ENCODE peak calls at places on chromosomes 3 and 15, in eight cellular contexts. One of them, this sample, is unnamed.

GRCh38 chr3:104066658-104067057 is 1300.1 kb upstream of the ALCAM start:
- DNase-seq in brain microvascular endothelial cell: peak
- DNase-seq in dorsolateral prefrontal cortex: no peak
- DNase-seq in left lung: no peak
- DNase-seq in psoas muscle: no peak
- DNase-seq in breast epithelium: no peak
- DNase-seq in HFFc6: no peak
- DNase-seq in astrocyte of the spinal cord: peak
- DNase-seq in this sample: no peak

GRCh38 chr3:111081008-111081545 is 9.5 kb downstream of the NECTIN3 start:
- DNase-seq in brain microvascular endothelial cell: no peak
- DNase-seq in dorsolateral prefrontal cortex: no peak
- DNase-seq in left lung: no peak
- DNase-seq in psoas muscle: no peak
- DNase-seq in breast epithelium: no peak
- DNase-seq in HFFc6: peak
- DNase-seq in astrocyte of the spinal cord: no peak
- DNase-seq in this sample: no peak

GRCh38 chr3:45236964-45237363 is 10.9 kb upstream of the TMEM158 start:
- DNase-seq in brain microvascular endothelial cell: no peak
- DNase-seq in dorsolateral prefrontal cortex: no peak
- DNase-seq in left lung: no peak
- DNase-seq in psoas muscle: no peak
- DNase-seq in breast epithelium: no peak
- DNase-seq in HFFc6: no peak
- DNase-seq in astrocyte of the spinal cord: no peak
- DNase-seq in this sample: no peak

GRCh38 chr3:168876346-168877035 is 780.8 kb upstream of the GOLIM4 start:
- DNase-seq in brain microvascular endothelial cell: no peak
- DNase-seq in dorsolateral prefrontal cortex: no peak
- DNase-seq in left lung: no peak
- DNase-seq in psoas muscle: no peak
- DNase-seq in breast epithelium: no peak
- DNase-seq in HFFc6: no peak
- DNase-seq in astrocyte of the spinal cord: no peak
- DNase-seq in this sample: no peak

GRCh38 chr15:49458145-49458544 is 35.1 kb downstream of the FGF7 start:
- DNase-seq in brain microvascular endothelial cell: no peak
- DNase-seq in dorsolateral prefrontal cortex: no peak
- DNase-seq in left lung: no peak
- DNase-seq in psoas muscle: no peak
- DNase-seq in breast epithelium: no peak
- DNase-seq in HFFc6: peak
- DNase-seq in astrocyte of the spinal cord: no peak
- DNase-seq in this sample: no peak

GRCh38 chr3:141412936-141413354 is 44.6 kb downstream of the ZBTB38 start:
- DNase-seq in brain microvascular endothelial cell: no peak
- DNase-seq in dorsolateral prefrontal cortex: peak
- DNase-seq in left lung: peak
- DNase-seq in psoas muscle: peak
- DNase-seq in breast epithelium: peak
- DNase-seq in HFFc6: peak
- DNase-seq in astrocyte of the spinal cord: peak
- DNase-seq in this sample: no peak

GRCh38 chr3:160677459-160677901 is 520 bp downstream of the ARL14 start:
- DNase-seq in brain microvascular endothelial cell: peak
- DNase-seq in dorsolateral prefrontal cortex: no peak
- DNase-seq in left lung: no peak
- DNase-seq in psoas muscle: no peak
- DNase-seq in breast epithelium: no peak
- DNase-seq in HFFc6: peak
- DNase-seq in astrocyte of the spinal cord: peak
- DNase-seq in this sample: no peak

GRCh38 chr15:58487041-58487723 is 55.4 kb downstream of the LIPC start:
- DNase-seq in brain microvascular endothelial cell: no peak
- DNase-seq in dorsolateral prefrontal cortex: no peak
- DNase-seq in left lung: no peak
- DNase-seq in psoas muscle: no peak
- DNase-seq in breast epithelium: no peak
- DNase-seq in HFFc6: no peak
- DNase-seq in astrocyte of the spinal cord: no peak
- DNase-seq in this sample: no peak

GRCh38 chr3:181919375-181919774 is 207.7 kb downstream of the SOX2 start:
- DNase-seq in brain microvascular endothelial cell: no peak
- DNase-seq in dorsolateral prefrontal cortex: no peak
- DNase-seq in left lung: no peak
- DNase-seq in psoas muscle: no peak
- DNase-seq in breast epithelium: no peak
- DNase-seq in HFFc6: no peak
- DNase-seq in astrocyte of the spinal cord: no peak
- DNase-seq in this sample: no peak

GRCh38 chr15:39462691-39463090 is 118.2 kb upstream of the THBS1 start:
- DNase-seq in brain microvascular endothelial cell: peak
- DNase-seq in dorsolateral prefrontal cortex: no peak
- DNase-seq in left lung: no peak
- DNase-seq in psoas muscle: no peak
- DNase-seq in breast epithelium: no peak
- DNase-seq in HFFc6: no peak
- DNase-seq in astrocyte of the spinal cord: peak
- DNase-seq in this sample: no peak

GRCh38 chr3:64267774-64268604 is 42.7 kb upstream of the PRICKLE2 start:
- DNase-seq in brain microvascular endothelial cell: peak
- DNase-seq in dorsolateral prefrontal cortex: peak
- DNase-seq in left lung: peak
- DNase-seq in psoas muscle: peak
- DNase-seq in breast epithelium: no peak
- DNase-seq in HFFc6: peak
- DNase-seq in astrocyte of the spinal cord: peak
- DNase-seq in this sample: no peak

GRCh38 chr3:14725564-14726420 is 50.9 kb downstream of the C3orf20 start:
- DNase-seq in brain microvascular endothelial cell: no peak
- DNase-seq in dorsolateral prefrontal cortex: no peak
- DNase-seq in left lung: peak
- DNase-seq in psoas muscle: peak
- DNase-seq in breast epithelium: no peak
- DNase-seq in HFFc6: no peak
- DNase-seq in astrocyte of the spinal cord: no peak
- DNase-seq in this sample: no peak

GRCh38 chr15:67421105-67421504 is 99.8 kb upstream of the C15orf61 start:
- DNase-seq in brain microvascular endothelial cell: no peak
- DNase-seq in dorsolateral prefrontal cortex: no peak
- DNase-seq in left lung: no peak
- DNase-seq in psoas muscle: no peak
- DNase-seq in breast epithelium: no peak
- DNase-seq in HFFc6: no peak
- DNase-seq in astrocyte of the spinal cord: no peak
- DNase-seq in this sample: no peak

GRCh38 chr3:139198186-139198585 is 145.6 kb upstream of the MRPS22 start:
- DNase-seq in brain microvascular endothelial cell: no peak
- DNase-seq in dorsolateral prefrontal cortex: no peak
- DNase-seq in left lung: no peak
- DNase-seq in psoas muscle: no peak
- DNase-seq in breast epithelium: no peak
- DNase-seq in HFFc6: no peak
- DNase-seq in astrocyte of the spinal cord: no peak
- DNase-seq in this sample: no peak

GRCh38 chr15:40328711-40329240 is 5.3 kb downstream of the INAFM2 start:
- DNase-seq in brain microvascular endothelial cell: no peak
- DNase-seq in dorsolateral prefrontal cortex: no peak
- DNase-seq in left lung: no peak
- DNase-seq in psoas muscle: no peak
- DNase-seq in breast epithelium: no peak
- DNase-seq in HFFc6: no peak
- DNase-seq in astrocyte of the spinal cord: no peak
- DNase-seq in this sample: no peak

GRCh38 chr3:177351195-177351594 is 153.9 kb upstream of the TBL1XR1 start:
- DNase-seq in brain microvascular endothelial cell: no peak
- DNase-seq in dorsolateral prefrontal cortex: no peak
- DNase-seq in left lung: no peak
- DNase-seq in psoas muscle: no peak
- DNase-seq in breast epithelium: no peak
- DNase-seq in HFFc6: no peak
- DNase-seq in astrocyte of the spinal cord: no peak
- DNase-seq in this sample: no peak

GRCh38 chr3:127053026-127053425 is 70.1 kb downstream of the PLXNA1 start:
- DNase-seq in brain microvascular endothelial cell: no peak
- DNase-seq in dorsolateral prefrontal cortex: peak
- DNase-seq in left lung: peak
- DNase-seq in psoas muscle: peak
- DNase-seq in breast epithelium: no peak
- DNase-seq in HFFc6: no peak
- DNase-seq in astrocyte of the spinal cord: no peak
- DNase-seq in this sample: no peak

GRCh38 chr15:67192185-67192584 is 62.3 kb downstream of the AAGAB start:
- DNase-seq in brain microvascular endothelial cell: no peak
- DNase-seq in dorsolateral prefrontal cortex: no peak
- DNase-seq in left lung: no peak
- DNase-seq in psoas muscle: no peak
- DNase-seq in breast epithelium: no peak
- DNase-seq in HFFc6: no peak
- DNase-seq in astrocyte of the spinal cord: no peak
- DNase-seq in this sample: no peak

GRCh38 chr3:150022406-150023238 is 51.9 kb upstream of the PFN2 start:
- DNase-seq in brain microvascular endothelial cell: peak
- DNase-seq in dorsolateral prefrontal cortex: peak
- DNase-seq in left lung: no peak
- DNase-seq in psoas muscle: no peak
- DNase-seq in breast epithelium: no peak
- DNase-seq in HFFc6: peak
- DNase-seq in astrocyte of the spinal cord: peak
- DNase-seq in this sample: no peak
- TF ChIP-seq CTCF in brain microvascular endothelial cell: no peak
- TF ChIP-seq CTCF in dorsolateral prefrontal cortex: no peak
- TF ChIP-seq CTCF in left lung: no peak
- TF ChIP-seq CTCF in psoas muscle: no peak
- TF ChIP-seq CTCF in breast epithelium: no peak
- TF ChIP-seq CTCF in HFFc6: no peak
- TF ChIP-seq CTCF in astrocyte of the spinal cord: no peak
- TF ChIP-seq CTCF in this sample: no peak

DNA sequence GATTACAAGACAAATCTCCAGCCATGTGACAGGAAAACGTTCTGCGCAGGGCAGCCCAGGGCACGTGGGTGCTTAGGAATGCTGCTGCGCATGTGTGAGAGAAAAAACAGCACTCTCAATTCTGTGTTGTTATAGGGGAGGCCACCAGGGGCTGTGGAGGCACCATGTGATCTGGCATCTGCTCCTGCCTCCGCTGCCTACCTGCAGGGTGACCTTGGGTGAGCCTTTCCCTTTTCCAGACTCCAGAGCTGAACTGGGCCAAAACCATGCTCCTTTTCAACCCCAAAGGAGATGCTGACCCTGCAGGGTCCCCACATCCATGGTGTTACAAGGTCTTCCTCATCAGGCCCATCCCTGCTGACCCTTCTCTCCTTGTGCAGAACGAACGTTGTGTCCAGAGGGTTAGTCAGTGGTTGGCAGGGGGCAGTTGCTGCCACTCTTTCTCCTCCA is 81.5 kb upstream of the RASGRF1 start:
- DNase-seq in brain microvascular endothelial cell: no peak
- DNase-seq in dorsolateral prefrontal cortex: no peak
- DNase-seq in left lung: no peak
- DNase-seq in psoas muscle: no peak
- DNase-seq in breast epithelium: no peak
- DNase-seq in HFFc6: no peak
- DNase-seq in astrocyte of the spinal cord: no peak
- DNase-seq in this sample: peak
- TF ChIP-seq CTCF in brain microvascular endothelial cell: peak
- TF ChIP-seq CTCF in dorsolateral prefrontal cortex: no peak
- TF ChIP-seq CTCF in left lung: no peak
- TF ChIP-seq CTCF in psoas muscle: no peak
- TF ChIP-seq CTCF in breast epithelium: no peak
- TF ChIP-seq CTCF in HFFc6: peak
- TF ChIP-seq CTCF in astrocyte of the spinal cord: no peak
- TF ChIP-seq CTCF in this sample: peak

GRCh38 chr15:69358850-69359249 is 55.3 kb upstream of the KIF23 start:
- DNase-seq in brain microvascular endothelial cell: no peak
- DNase-seq in dorsolateral prefrontal cortex: no peak
- DNase-seq in left lung: no peak
- DNase-seq in psoas muscle: no peak
- DNase-seq in breast epithelium: no peak
- DNase-seq in HFFc6: no peak
- DNase-seq in astrocyte of the spinal cord: no peak
- DNase-seq in this sample: no peak

GRCh38 chr15:69357773-69358765 is 56.1 kb upstream of the KIF23 start:
- DNase-seq in brain microvascular endothelial cell: peak
- DNase-seq in dorsolateral prefrontal cortex: no peak
- DNase-seq in left lung: peak
- DNase-seq in psoas muscle: peak
- DNase-seq in breast epithelium: no peak
- DNase-seq in HFFc6: no peak
- DNase-seq in astrocyte of the spinal cord: peak
- DNase-seq in this sample: no peak

GRCh38 chr15:69359724-69360123 is 54.4 kb upstream of the KIF23 start:
- DNase-seq in brain microvascular endothelial cell: no peak
- DNase-seq in dorsolateral prefrontal cortex: no peak
- DNase-seq in left lung: no peak
- DNase-seq in psoas muscle: no peak
- DNase-seq in breast epithelium: no peak
- DNase-seq in HFFc6: no peak
- DNase-seq in astrocyte of the spinal cord: peak
- DNase-seq in this sample: no peak
- TF ChIP-seq CTCF in brain microvascular endothelial cell: no peak
- TF ChIP-seq CTCF in dorsolateral prefrontal cortex: no peak
- TF ChIP-seq CTCF in left lung: no peak
- TF ChIP-seq CTCF in psoas muscle: no peak
- TF ChIP-seq CTCF in breast epithelium: no peak
- TF ChIP-seq CTCF in HFFc6: no peak
- TF ChIP-seq CTCF in astrocyte of the spinal cord: no peak
- TF ChIP-seq CTCF in this sample: no peak

GRCh38 chr3:12371525-12372140 is 82.8 kb downstream of the PPARG start:
- DNase-seq in brain microvascular endothelial cell: no peak
- DNase-seq in dorsolateral prefrontal cortex: no peak
- DNase-seq in left lung: no peak
- DNase-seq in psoas muscle: no peak
- DNase-seq in breast epithelium: no peak
- DNase-seq in HFFc6: peak
- DNase-seq in astrocyte of the spinal cord: peak
- DNase-seq in this sample: no peak
- TF ChIP-seq CTCF in brain microvascular endothelial cell: no peak
- TF ChIP-seq CTCF in dorsolateral prefrontal cortex: no peak
- TF ChIP-seq CTCF in left lung: no peak
- TF ChIP-seq CTCF in psoas muscle: no peak
- TF ChIP-seq CTCF in breast epithelium: no peak
- TF ChIP-seq CTCF in HFFc6: no peak
- TF ChIP-seq CTCF in astrocyte of the spinal cord: no peak
- TF ChIP-seq CTCF in this sample: no peak

This sample was measured in type B pancreatic cell.